ENCODE peak calls at places on chromosomes 16 and 17, in eight cellular contexts. A is body of pancreas, U is stomach, E is Peyer's patch, D is endothelial cell of umbilical vein, Z is HepG2, K is A549, T is testis. Q is an unnamed sample.
A peak's percentile ranks its signal among the peaks of the same experiment; 100 is the strongest.

GRCh38 chr16:17964196-17964595 is 372.3 kb downstream of the NPIPA8 start:
- DNase-seq in A (no peak), U (no peak), E (no peak), D (no peak), Z (no peak), K (no peak), T (no peak), Q (no peak)

GRCh38 chr17:8593276-8593675 is 37.2 kb downstream of the MYH10 start:
- DNase-seq in A (no peak), U (no peak), E (no peak), D (no peak), Z (no peak), K (no peak), T (no peak), Q (no peak)

GRCh38 chr16:56302506-56302905 is 111.2 kb downstream of the GNAO1 start:
- DNase-seq in A (no peak), U (no peak), E (no peak), D (no peak), Z (no peak), K (no peak), T (no peak), Q (no peak)

GRCh38 chr17:8066841-8067775 is 20.4 kb downstream of the ALOX12B start:
- DNase-seq in A (no peak), U (no peak), E (no peak), D (no peak), Z (no peak), K (no peak), T (no peak), Q (no peak)

GRCh38 chr17:78997231-78997741 is 12.3 kb downstream of the CANT1 start:
- DNase-seq in A (no peak), U (no peak), E (peak; percentile 39), D (no peak), Z (no peak), K (no peak), T (peak; percentile 26), Q (peak; percentile 6)

GRCh38 chr16:12602811-12603698 is 200.6 kb downstream of the CPPED1 start:
- DNase-seq in A (no peak), U (no peak), E (peak; percentile 11), D (no peak), Z (no peak), K (no peak), T (no peak), Q (no peak)

GRCh38 chr16:88830783-88831182 is 19.1 kb upstream of the APRT start:
- DNase-seq in A (no peak), U (no peak), E (no peak), D (no peak), Z (no peak), K (no peak), T (no peak), Q (no peak)

GRCh38 chr16:70685061-70685937 is 554 bp downstream of the MTSS2 start:
- DNase-seq in A (peak; percentile 32), U (no peak), E (no peak), D (no peak), Z (no peak), K (no peak), T (no peak), Q (no peak)

GRCh38 chr17:13931111-13931526 is 138.2 kb upstream of the COX10 start:
- DNase-seq in A (no peak), U (no peak), E (peak; percentile 56), D (no peak), Z (no peak), K (no peak), T (no peak), Q (no peak)

GRCh38 chr17:73787036-73787720 is 142.9 kb upstream of the SDK2 start:
- DNase-seq in A (no peak), U (peak; percentile 17), E (peak; percentile 34), D (no peak), Z (no peak), K (no peak), T (no peak), Q (no peak)

GRCh38 chr16:80231888-80232287 is 308.9 kb upstream of the DYNLRB2 start:
- DNase-seq in A (no peak), U (no peak), E (no peak), D (no peak), Z (peak; percentile 48), K (no peak), T (no peak), Q (no peak)

GRCh38 chr16:4677994-4678393 is 15.4 kb upstream of the NUDT16L1 start:
- DNase-seq in A (no peak), U (no peak), E (no peak), D (no peak), Z (no peak), K (no peak), T (no peak), Q (no peak)

GRCh38 chr17:59846391-59847165 is 46.2 kb downstream of the TUBD1 start:
- DNase-seq in A (no peak), U (peak; percentile 45), E (peak; percentile 70), D (peak; percentile 74), Z (peak; percentile 99), K (peak; percentile 84), T (peak; percentile 45), Q (peak; percentile 70)

GRCh38 chr16:4347010-4347409 is 4.1 kb downstream of the PAM16 start:
- DNase-seq in A (no peak), U (no peak), E (no peak), D (no peak), Z (peak; percentile 37), K (no peak), T (no peak), Q (no peak)

GRCh38 chr16:69286941-69287713 is 24.0 kb upstream of the VPS4A start:
- DNase-seq in A (peak; percentile 34), U (no peak), E (peak; percentile 64), D (peak; percentile 84), Z (peak; percentile 62), K (peak; percentile 25), T (peak; percentile 55), Q (no peak)

GRCh38 chr17:58136669-58137279 is 11.4 kb upstream of the OR4D1 start:
- DNase-seq in A (no peak), U (no peak), E (no peak), D (no peak), Z (peak; percentile 45), K (peak; percentile 57), T (no peak), Q (no peak)

GRCh38 chr17:75125984-75126383 is 5.6 kb downstream of the NT5C start:
- DNase-seq in A (no peak), U (no peak), E (no peak), D (no peak), Z (no peak), K (no peak), T (no peak), Q (no peak)

GRCh38 chr17:51805765-51806164 is 352.7 kb downstream of the CA10 start:
- DNase-seq in A (no peak), U (no peak), E (no peak), D (no peak), Z (no peak), K (no peak), T (no peak), Q (no peak)

GRCh38 chr16:1775006-1775845 is 2.3 kb upstream of the MRPS34 start:
- DNase-seq in A (no peak), U (no peak), E (no peak), D (no peak), Z (no peak), K (no peak), T (no peak), Q (no peak)

DNA sequence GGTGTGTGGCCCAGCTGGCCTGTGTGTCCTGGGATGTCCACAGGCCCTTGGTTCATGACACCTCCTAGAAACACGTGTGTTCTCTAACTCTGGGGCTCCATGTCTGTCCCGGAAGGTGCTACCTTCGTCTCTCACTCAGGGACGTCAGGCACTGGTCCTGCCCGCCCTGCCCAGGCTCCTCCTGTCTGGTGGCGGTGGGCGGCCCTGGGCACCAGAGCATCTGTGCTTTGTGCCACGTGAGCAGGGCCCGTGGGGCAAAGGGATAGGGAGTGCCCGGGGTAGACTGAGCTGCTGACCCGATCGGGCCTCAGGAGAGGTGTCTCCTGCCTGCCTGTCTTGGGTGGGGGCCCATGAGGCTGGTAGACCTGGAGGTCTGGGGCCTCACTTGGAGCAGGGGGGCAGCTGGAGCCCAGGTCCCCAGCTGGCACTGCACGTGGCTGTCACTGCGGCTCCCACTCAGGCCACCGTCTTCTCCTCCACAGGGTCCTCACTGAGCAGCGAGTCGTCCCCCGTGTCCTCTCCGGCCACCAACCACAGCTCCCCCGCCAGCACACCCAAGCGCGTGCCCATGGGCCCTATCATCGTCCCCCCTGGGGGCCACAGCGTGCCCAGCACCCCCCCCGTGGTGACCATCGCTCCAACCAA is 35.1 kb downstream of the GSE1 start:
- DNase-seq in A (no peak), U (no peak), E (no peak), D (no peak), Z (no peak), K (no peak), T (no peak), Q (no peak)
- H3K27ac ChIP-seq in A (no peak overlapping the region), U (no peak overlapping the region), E (no peak overlapping the region), D (no peak overlapping the region), Z (no peak overlapping the region), K (no peak overlapping the region), T (no peak overlapping the region), Q (no peak overlapping the region)

DNA sequence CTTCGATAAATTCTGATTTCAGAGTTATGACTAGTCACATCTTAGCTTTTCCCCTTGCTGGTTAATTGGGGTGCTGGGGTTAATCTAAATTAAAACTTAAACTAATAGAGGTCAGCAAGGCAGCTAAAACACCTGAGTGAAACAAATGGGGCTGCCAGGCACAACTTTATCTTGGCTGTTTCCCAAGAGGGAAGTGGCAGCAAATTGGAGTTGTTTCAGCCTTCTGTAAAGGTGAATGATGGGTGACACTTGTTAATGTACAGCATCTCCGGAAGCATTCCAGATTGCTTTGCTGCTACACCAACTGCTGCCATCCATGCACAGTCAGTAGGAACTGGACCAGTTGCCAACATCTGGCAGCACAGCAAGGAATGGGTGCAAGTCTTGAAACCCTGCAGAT is 43.9 kb downstream of the AATF start:
- DNase-seq in A (no peak), U (peak; percentile 62), E (no peak), D (no peak), Z (no peak), K (no peak), T (no peak), Q (no peak)
- TF ChIP-seq POLR2A in A (no peak), U (no peak), E (no peak), D (no peak), Z (no peak), K (no peak), T (no peak), Q (no peak)

DNA sequence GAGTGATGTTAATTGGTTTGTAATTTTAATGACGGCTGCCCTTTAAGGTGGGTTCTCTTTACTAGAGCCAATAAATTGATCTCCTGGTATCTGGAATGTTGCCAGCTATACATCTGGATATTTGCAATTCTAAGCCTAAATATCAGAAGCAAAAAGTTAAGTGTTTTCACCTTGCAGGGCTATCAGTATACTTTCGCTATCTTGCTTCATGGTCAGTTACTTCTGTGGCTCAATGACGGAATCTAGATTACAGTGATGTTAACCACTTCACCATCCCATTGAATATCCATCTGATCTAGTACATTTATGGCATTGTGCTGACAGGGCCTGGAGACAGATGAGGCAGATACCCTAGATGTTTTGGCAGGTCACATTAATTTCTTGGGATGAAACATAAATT is 28.3 kb downstream of the CCL4 start:
- DNase-seq in A (no peak), U (no peak), E (no peak), D (no peak), Z (no peak), K (no peak), T (no peak), Q (no peak)
- H3K27ac ChIP-seq in A (no peak overlapping the region), U (no peak overlapping the region), E (no peak overlapping the region), D (no peak overlapping the region), Z (no peak overlapping the region), K (no peak overlapping the region), T (no peak overlapping the region), Q (no peak overlapping the region)

DNA sequence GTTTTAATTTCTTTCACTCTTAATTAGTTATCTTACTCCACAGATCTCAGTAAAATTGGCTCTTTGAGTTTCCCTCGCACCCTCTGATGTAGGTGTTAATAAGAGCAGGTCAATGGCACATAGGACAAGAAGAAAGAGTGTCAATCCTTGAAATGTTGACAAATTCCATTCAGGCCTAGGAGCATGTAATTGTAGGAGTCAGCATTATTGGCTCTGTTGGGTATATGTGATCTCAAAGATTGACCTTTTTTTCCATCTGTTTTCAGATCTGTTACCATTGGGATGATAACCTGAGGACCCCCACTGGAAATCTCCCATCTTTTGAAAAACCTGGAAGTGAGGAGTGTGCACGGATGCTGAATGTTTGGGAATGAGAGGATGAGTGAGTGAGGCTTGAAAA is 11.8 kb upstream of the TBKBP1 start:
- DNase-seq in A (no peak), U (no peak), E (no peak), D (no peak), Z (no peak), K (no peak), T (no peak), Q (no peak)
- TF ChIP-seq POLR2A in A (no peak), U (no peak), E (no peak), D (no peak), Z (no peak), K (no peak), T (no peak), Q (no peak)

Q was measured in ovary.